ENCODE peak calls at places on chromosomes 13 and 19, in seven cellular contexts. W is aorta, Z is cardiac muscle cell, P is neural progenitor cell, L is body of pancreas, X is heart right ventricle, N is neuronal stem cell. T is an unnamed sample.

GRCh38 chr13:79626924-79627323 is 146.0 kb downstream of the NDFIP2 start:
- DNase-seq in W (no peak), Z (no peak), P (no peak), L (no peak), X (no peak), N (no peak), T (no peak)

GRCh38 chr19:55520691-55521292 is 16.1 kb downstream of the SBK2 start:
- DNase-seq in W (no peak), Z (no peak), P (no peak), L (no peak), X (no peak), N (no peak), T (no peak)

GRCh38 chr19:1445932-1446712 is 3.8 kb upstream of the APC2 start:
- DNase-seq in W (no peak), Z (peak), P (peak), L (no peak), X (no peak), N (peak), T (no peak)

GRCh38 chr19:37572203-37572602 is 22.4 kb downstream of the ZNF571 start:
- DNase-seq in W (no peak), Z (no peak), P (no peak), L (no peak), X (no peak), N (no peak), T (no peak)

GRCh38 chr13:94641432-94641941 is 39.8 kb downstream of the GPR180 start:
- DNase-seq in W (no peak), Z (no peak), P (no peak), L (no peak), X (no peak), N (no peak), T (no peak)

GRCh38 chr19:30664358-30665058 is 292.3 kb downstream of the ZNF536 start:
- DNase-seq in W (no peak), Z (peak), P (peak), L (peak), X (peak), N (no peak), T (no peak)

GRCh38 chr13:34048652-34049051 is 230.7 kb downstream of the RFC3 start:
- DNase-seq in W (no peak), Z (no peak), P (no peak), L (no peak), X (no peak), N (no peak), T (no peak)

GRCh38 chr13:50645092-50645491 is 198.4 kb downstream of the DLEU7 start:
- DNase-seq in W (no peak), Z (no peak), P (no peak), L (no peak), X (no peak), N (no peak), T (no peak)

GRCh38 chr19:40216777-40217026 is 1.5 kb downstream of the TTC9B start:
- DNase-seq in W (no peak), Z (no peak), P (no peak), L (no peak), X (no peak), N (no peak), T (no peak)

GRCh38 chr13:112690242-112690943 is 555 bp downstream of the ATP11A start:
- DNase-seq in W (peak), Z (peak), P (peak), L (peak), X (peak), N (no peak), T (no peak)

GRCh38 chr13:27339299-27339698 is 68.7 kb downstream of the RASL11A start:
- DNase-seq in W (no peak), Z (peak), P (peak), L (peak), X (no peak), N (no peak), T (peak)

GRCh38 chr19:2699413-2700142 is 2.9 kb downstream of the GNG7 start:
- DNase-seq in W (no peak), Z (no peak), P (no peak), L (no peak), X (no peak), N (no peak), T (no peak)

GRCh38 chr13:76872686-76873085 is 13.5 kb downstream of the KCTD12 start:
- DNase-seq in W (no peak), Z (no peak), P (no peak), L (no peak), X (no peak), N (no peak), T (no peak)

GRCh38 chr13:35914662-35915061 is 216.5 kb downstream of the DCLK1 start:
- DNase-seq in W (no peak), Z (no peak), P (no peak), L (no peak), X (no peak), N (no peak), T (no peak)

GRCh38 chr13:91313103-91313502 is 34.4 kb upstream of the MIR17HG start:
- DNase-seq in W (no peak), Z (peak), P (peak), L (no peak), X (no peak), N (no peak), T (no peak)

GRCh38 chr19:39082745-39083598 is 1.2 kb upstream of the ACP7 start:
- DNase-seq in W (no peak), Z (no peak), P (no peak), L (no peak), X (no peak), N (no peak), T (no peak)

GRCh38 chr19:6017576-6017975 is 39.6 kb upstream of the RANBP3 start:
- DNase-seq in W (peak), Z (no peak), P (no peak), L (no peak), X (no peak), N (no peak), T (no peak)

GRCh38 chr13:105572401-105572800 is 963.1 kb downstream of the EFNB2 start:
- DNase-seq in W (no peak), Z (no peak), P (no peak), L (no peak), X (no peak), N (no peak), T (no peak)

GRCh38 chr13:36297259-36297599 is 385 bp downstream of the CCDC169 start:
- DNase-seq in W (no peak), Z (no peak), P (no peak), L (no peak), X (no peak), N (no peak), T (no peak)

GRCh38 chr13:51590966-51591627 is 6.8 kb downstream of the WDFY2 start:
- DNase-seq in W (no peak), Z (peak), P (no peak), L (peak), X (peak), N (no peak), T (no peak)

GRCh38 chr13:98822238-98822606 is 69.8 kb upstream of the SLC15A1 start:
- DNase-seq in W (no peak), Z (peak), P (no peak), L (peak), X (no peak), N (no peak), T (no peak)

DNA sequence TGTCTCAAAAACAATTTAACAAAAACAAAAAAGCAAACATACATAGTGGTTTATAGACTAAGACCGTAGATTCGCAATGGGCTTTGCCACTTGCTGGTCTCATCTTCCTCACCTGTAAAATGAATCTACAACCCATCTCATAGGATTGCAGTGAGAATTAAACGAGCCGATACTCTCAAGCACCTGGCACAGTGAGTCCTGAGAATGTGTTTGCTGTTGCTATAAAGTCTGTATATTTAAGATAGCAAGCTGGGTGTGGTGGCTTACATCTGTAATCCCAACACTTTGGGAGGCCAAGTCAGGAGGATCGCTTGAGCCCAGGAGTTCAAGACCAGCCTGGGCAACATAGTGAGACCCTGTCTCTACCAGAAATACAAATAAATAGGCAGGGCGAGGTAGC is 22.5 kb downstream of the EXOC3L2 start:
- DNase-seq in W (no peak), Z (no peak), P (no peak), L (no peak), X (no peak), N (no peak), T (no peak)
- H3K4me3 ChIP-seq in W (no peak), Z (no peak), P (no peak), L (no peak), X (no peak), N (no peak), T (no peak)

DNA sequence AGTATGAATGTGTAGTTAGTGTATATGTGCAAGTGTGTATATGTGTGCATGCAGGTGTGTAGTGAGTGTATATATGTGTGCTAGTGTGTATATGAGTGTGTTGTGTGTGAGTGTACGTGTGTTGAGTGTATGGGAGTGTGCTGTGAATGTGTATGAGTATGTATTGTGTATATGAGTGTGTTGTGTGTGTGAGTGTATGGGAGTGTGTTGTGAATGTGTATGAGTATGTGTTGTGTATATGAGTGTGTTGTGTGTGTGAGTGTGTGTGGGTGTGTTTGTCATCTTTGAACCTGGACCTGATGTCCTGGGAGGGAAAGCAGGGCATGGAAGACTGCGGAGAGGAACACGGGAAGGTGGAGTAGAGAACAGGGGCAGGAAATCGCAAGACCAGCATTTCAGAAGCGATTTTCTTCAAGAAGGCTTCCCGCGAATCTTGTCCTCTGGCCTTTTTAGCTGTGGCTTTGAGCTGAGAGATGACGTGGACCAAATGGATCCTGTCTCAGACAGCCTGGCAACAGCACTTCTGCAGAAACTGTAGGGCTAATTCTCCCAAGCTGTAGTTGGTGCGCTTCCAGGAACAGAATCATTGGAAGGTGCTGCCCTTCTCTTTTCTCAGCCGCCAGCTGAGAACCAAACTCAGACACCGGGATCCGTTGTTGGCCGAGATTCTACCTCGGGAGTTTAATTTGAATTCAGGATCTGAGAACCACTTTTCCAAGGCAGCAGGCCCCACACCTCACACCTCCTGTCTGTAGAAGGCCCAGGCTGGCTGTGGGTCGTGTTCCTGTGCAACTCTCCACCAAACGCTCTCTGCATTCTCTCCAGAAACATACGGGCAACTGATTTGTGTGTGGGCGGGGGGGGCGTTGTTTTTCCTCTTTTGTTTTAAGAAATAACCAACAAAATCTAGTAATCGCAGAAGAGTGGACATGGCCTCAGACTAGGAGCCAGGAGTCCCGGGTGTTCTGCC is 94.7 kb upstream of the RAP2A start:
- DNase-seq in W (peak), Z (peak), P (no peak), L (peak), X (peak), N (no peak), T (no peak)
- H3K4me3 ChIP-seq in W (no peak), Z (no peak), P (no peak), L (no peak), X (no peak), N (no peak), T (no peak)

GRCh38 chr13:32409561-32410440 is 18.1 kb downstream of the N4BP2L1 start:
- DNase-seq in W (peak), Z (peak), P (peak), L (no peak), X (peak), N (no peak), T (no peak)
- H3K4me3 ChIP-seq in W (no peak), Z (peak), P (peak), L (no peak), X (peak), N (peak), T (no peak)

GRCh38 chr13:20109037-20109436 is 51.8 kb downstream of the GJA3 start:
- DNase-seq in W (no peak), Z (no peak), P (no peak), L (no peak), X (no peak), N (no peak), T (no peak)
- H3K4me3 ChIP-seq in W (no peak), Z (no peak), P (no peak), L (no peak), X (no peak), N (no peak), T (no peak)

GRCh38 chr19:15289673-15290072 is 42.7 kb downstream of the BRD4 start:
- DNase-seq in W (no peak), Z (no peak), P (no peak), L (no peak), X (no peak), N (no peak), T (no peak)
- H3K4me3 ChIP-seq in W (no peak), Z (no peak), P (no peak), L (no peak), X (no peak), N (no peak), T (no peak)

GRCh38 chr13:81760316-81760715 is 1419.4 kb upstream of the SPRY2 start:
- DNase-seq in W (no peak), Z (no peak), P (no peak), L (no peak), X (no peak), N (no peak), T (no peak)
- H3K4me3 ChIP-seq in W (no peak), Z (no peak), P (no peak), L (no peak), X (no peak), N (no peak), T (no peak)